ENCODE peak calls at places on chromosomes 2 and 18, in ten cellular contexts. P, X, B, F, H, W, A, M, L and R are unnamed samples.

GRCh38 chr18:56221195-56222065 is 417.0 kb downstream of the TXNL1 start:
- DNase-seq in P (no peak), X (no peak), B (no peak), F (no peak), H (no peak), W (no peak), A (no peak), M (no peak), L (no peak), R (no peak)

GRCh38 chr2:140183056-140183765 is 1403.0 kb upstream of the NXPH2 start:
- DNase-seq in P (no peak), X (no peak), B (no peak), F (no peak), H (no peak), W (no peak), A (no peak), M (no peak), L (no peak), R (no peak)

GRCh38 chr18:9106800-9107574 is 4.5 kb downstream of the NDUFV2 start:
- DNase-seq in P (no peak), X (no peak), B (no peak), F (no peak), H (no peak), W (no peak), A (no peak), M (no peak), L (no peak), R (no peak)

GRCh38 chr18:51724790-51725721 is 527.6 kb upstream of the MEX3C start:
- DNase-seq in P (peak), X (no peak), B (peak), F (no peak), H (no peak), W (no peak), A (no peak), M (no peak), L (peak), R (no peak)

GRCh38 chr2:161123531-161124030 is 36.6 kb upstream of the TANK start:
- DNase-seq in P (no peak), X (no peak), B (no peak), F (no peak), H (no peak), W (no peak), A (peak), M (no peak), L (no peak), R (no peak)

GRCh38 chr2:129224486-129224885 is 755.0 kb upstream of the RAB6C start:
- DNase-seq in P (no peak), X (no peak), B (no peak), F (no peak), H (no peak), W (no peak), A (no peak), M (no peak), L (no peak), R (no peak)

GRCh38 chr2:38074775-38075435 is 1.0 kb downstream of the CYP1B1 start:
- DNase-seq in P (peak), X (peak), B (no peak), F (peak), H (no peak), W (no peak), A (peak), M (no peak), L (no peak), R (peak)

GRCh38 chr2:204122425-204122824 is 185.9 kb downstream of the ICOS start:
- DNase-seq in P (no peak), X (no peak), B (no peak), F (no peak), H (no peak), W (no peak), A (no peak), M (no peak), L (no peak), R (peak)

GRCh38 chr2:143802871-143803650 is 673.8 kb downstream of the ARHGAP15 start:
- DNase-seq in P (no peak), X (no peak), B (no peak), F (no peak), H (no peak), W (no peak), A (no peak), M (no peak), L (peak), R (no peak)

GRCh38 chr2:37472959-37473358 is 128.5 kb downstream of the QPCT start:
- DNase-seq in P (peak), X (peak), B (no peak), F (no peak), H (no peak), W (no peak), A (peak), M (no peak), L (no peak), R (no peak)

GRCh38 chr2:67689651-67690050 is 292.5 kb downstream of the ETAA1 start:
- DNase-seq in P (no peak), X (no peak), B (no peak), F (no peak), H (no peak), W (no peak), A (no peak), M (no peak), L (no peak), R (no peak)

GRCh38 chr18:3816601-3817363 is 366.8 kb downstream of the TGIF1 start:
- DNase-seq in P (peak), X (no peak), B (no peak), F (no peak), H (no peak), W (no peak), A (peak), M (no peak), L (no peak), R (no peak)

GRCh38 chr18:8948011-8948410 is 154.5 kb upstream of the NDUFV2 start:
- DNase-seq in P (no peak), X (no peak), B (no peak), F (no peak), H (no peak), W (no peak), A (no peak), M (no peak), L (no peak), R (no peak)

GRCh38 chr2:27273123-27273522 is 2.1 kb upstream of the DNAJC5G start:
- DNase-seq in P (no peak), X (no peak), B (no peak), F (no peak), H (no peak), W (no peak), A (no peak), M (no peak), L (no peak), R (no peak)

GRCh38 chr2:18336975-18337374 is 223.5 kb downstream of the RDH14 start:
- DNase-seq in P (no peak), X (no peak), B (no peak), F (no peak), H (no peak), W (no peak), A (peak), M (no peak), L (no peak), R (no peak)

GRCh38 chr2:30708491-30709290 is 98.6 kb downstream of the CAPN13 start:
- DNase-seq in P (no peak), X (no peak), B (peak), F (no peak), H (no peak), W (no peak), A (peak), M (no peak), L (peak), R (no peak)

GRCh38 chr2:239991689-239992314 is 33.3 kb downstream of the NDUFA10 start:
- DNase-seq in P (peak), X (no peak), B (peak), F (no peak), H (no peak), W (no peak), A (peak), M (peak), L (peak), R (no peak)

GRCh38 chr2:71000780-71001591 is 6.3 kb upstream of the TEX261 start:
- DNase-seq in P (peak), X (peak), B (peak), F (peak), H (no peak), W (peak), A (peak), M (peak), L (peak), R (no peak)

GRCh38 chr2:105584437-105585010 is 160.2 kb upstream of the NCK2 start:
- DNase-seq in P (no peak), X (no peak), B (peak), F (no peak), H (no peak), W (no peak), A (no peak), M (no peak), L (no peak), R (no peak)

GRCh38 chr2:235740821-235741220 is 247.0 kb downstream of the AGAP1 start:
- DNase-seq in P (no peak), X (no peak), B (peak), F (no peak), H (no peak), W (no peak), A (peak), M (no peak), L (no peak), R (peak)

GRCh38 chr2:197274937-197275336 is 35.6 kb downstream of the ANKRD44 start:
- DNase-seq in P (no peak), X (no peak), B (no peak), F (no peak), H (no peak), W (no peak), A (no peak), M (no peak), L (no peak), R (no peak)

GRCh38 chr2:240524963-240525718 is 32.6 kb downstream of the ANKMY1 start:
- DNase-seq in P (no peak), X (peak), B (peak), F (no peak), H (no peak), W (no peak), A (no peak), M (no peak), L (no peak), R (peak)

GRCh38 chr2:100365434-100365833 is 43.1 kb upstream of the LONRF2 start:
- DNase-seq in P (peak), X (no peak), B (no peak), F (no peak), H (no peak), W (peak), A (peak), M (no peak), L (no peak), R (no peak)

GRCh38 chr2:118510807-118511206 is 336.6 kb downstream of the EN1 start:
- DNase-seq in P (no peak), X (no peak), B (no peak), F (no peak), H (no peak), W (no peak), A (no peak), M (no peak), L (no peak), R (no peak)

GRCh38 chr18:24446953-24447537 is 13.4 kb upstream of the HRH4 start:
- DNase-seq in P (no peak), X (no peak), B (no peak), F (no peak), H (no peak), W (no peak), A (no peak), M (no peak), L (no peak), R (no peak)

GRCh38 chr2:174436351-174436750 is 40.8 kb downstream of the SCRN3 start:
- DNase-seq in P (peak), X (no peak), B (no peak), F (no peak), H (no peak), W (no peak), A (peak), M (no peak), L (no peak), R (no peak)

GRCh38 chr2:96977631-96978195 is 8.7 kb downstream of the FAM178B start:
- DNase-seq in P (peak), X (no peak), B (no peak), F (no peak), H (no peak), W (no peak), A (peak), M (peak), L (no peak), R (no peak)

GRCh38 chr2:177547772-177548171 is 155.2 kb downstream of the AGPS start:
- DNase-seq in P (no peak), X (no peak), B (no peak), F (no peak), H (no peak), W (no peak), A (no peak), M (no peak), L (no peak), R (no peak)

GRCh38 chr2:139059617-139060016 is 279.4 kb upstream of the NXPH2 start:
- DNase-seq in P (no peak), X (no peak), B (no peak), F (no peak), H (no peak), W (no peak), A (no peak), M (no peak), L (no peak), R (no peak)

GRCh38 chr2:62787381-62787780 is 81.9 kb downstream of the EHBP1 start:
- DNase-seq in P (peak), X (no peak), B (peak), F (no peak), H (no peak), W (no peak), A (peak), M (no peak), L (peak), R (no peak)

GRCh38 chr2:26595146-26595545 is 46.0 kb downstream of the CIB4 start:
- DNase-seq in P (no peak), X (peak), B (no peak), F (no peak), H (no peak), W (no peak), A (no peak), M (no peak), L (no peak), R (peak)

GRCh38 chr2:113716291-113716690 is 40.2 kb downstream of the SLC35F5 start:
- DNase-seq in P (no peak), X (no peak), B (no peak), F (no peak), H (no peak), W (no peak), A (peak), M (no peak), L (no peak), R (no peak)

GRCh38 chr2:107989445-107989844 is 3.1 kb downstream of the SLC5A7 start:
- DNase-seq in P (no peak), X (no peak), B (no peak), F (no peak), H (no peak), W (no peak), A (no peak), M (no peak), L (no peak), R (no peak)

GRCh38 chr18:6743988-6744387 is 14.5 kb downstream of the ARHGAP28 start:
- DNase-seq in P (no peak), X (no peak), B (no peak), F (no peak), H (no peak), W (no peak), A (no peak), M (no peak), L (no peak), R (no peak)

GRCh38 chr2:128633501-128633900 is 314.8 kb upstream of the HS6ST1 start:
- DNase-seq in P (peak), X (no peak), B (no peak), F (no peak), H (no peak), W (no peak), A (no peak), M (no peak), L (no peak), R (no peak)

GRCh38 chr2:124382067-124382618 is 357.1 kb downstream of the CNTNAP5 start:
- DNase-seq in P (no peak), X (no peak), B (no peak), F (no peak), H (no peak), W (no peak), A (no peak), M (no peak), L (no peak), R (no peak)

GRCh38 chr2:85433511-85434089 is 15.1 kb downstream of the SH2D6 start:
- DNase-seq in P (peak), X (peak), B (no peak), F (peak), H (peak), W (peak), A (peak), M (no peak), L (no peak), R (no peak)

GRCh38 chr18:67710639-67711038 is 194.1 kb upstream of the DSEL start:
- DNase-seq in P (no peak), X (no peak), B (peak), F (no peak), H (no peak), W (no peak), A (no peak), M (no peak), L (peak), R (peak)